ENCODE peak calls at places on chromosomes 6 and 20, in five cellular contexts. One of them, this sample, is unnamed.

GRCh38 chr20:20459726-20460125 is 91.8 kb downstream of the INSM1 start:
- DNase-seq in lung: no peak
- DNase-seq in psoas muscle: no peak
- DNase-seq in uterus: no peak
- DNase-seq in tibial nerve: no peak
- DNase-seq in this sample: no peak

GRCh38 chr6:1482381-1483166 is 93.2 kb downstream of the FOXF2 start:
- DNase-seq in uterus: no peak
- DNase-seq in psoas muscle: no peak
- DNase-seq in tibial nerve: no peak
- DNase-seq in lung: no peak
- DNase-seq in this sample: no peak

GRCh38 chr6:135324531-135324930 is 143.4 kb downstream of the MYB start:
- DNase-seq in lung: no peak
- DNase-seq in psoas muscle: no peak
- DNase-seq in uterus: no peak
- DNase-seq in tibial nerve: no peak
- DNase-seq in this sample: no peak

GRCh38 chr20:20364016-20364746 is 3.7 kb upstream of the INSM1 start:
- DNase-seq in psoas muscle: no peak
- DNase-seq in tibial nerve: no peak
- DNase-seq in uterus: no peak
- DNase-seq in lung: no peak
- DNase-seq in this sample: no peak

GRCh38 chr20:57195759-57196100 is 70.7 kb downstream of the BMP7 start:
- DNase-seq in tibial nerve: no peak
- DNase-seq in lung: no peak
- DNase-seq in uterus: no peak
- DNase-seq in psoas muscle: no peak
- DNase-seq in this sample: no peak

GRCh38 chr6:29516108-29516507 is 28.4 kb upstream of the MAS1L start:
- DNase-seq in lung: no peak
- DNase-seq in uterus: no peak
- DNase-seq in tibial nerve: no peak
- DNase-seq in psoas muscle: no peak
- DNase-seq in this sample: no peak

GRCh38 chr6:89970609-89971337 is 76.5 kb downstream of the GJA10 start:
- DNase-seq in tibial nerve: peak
- DNase-seq in uterus: no peak
- DNase-seq in psoas muscle: peak
- DNase-seq in lung: no peak
- DNase-seq in this sample: peak

GRCh38 chr6:4891171-4891570 is 112.7 kb downstream of the RPP40 start:
- DNase-seq in lung: no peak
- DNase-seq in uterus: no peak
- DNase-seq in tibial nerve: no peak
- DNase-seq in psoas muscle: no peak
- DNase-seq in this sample: no peak

GRCh38 chr6:119620846-119621570 is 271.4 kb upstream of the MAN1A1 start:
- DNase-seq in psoas muscle: no peak
- DNase-seq in lung: no peak
- DNase-seq in tibial nerve: no peak
- DNase-seq in uterus: no peak
- DNase-seq in this sample: no peak

GRCh38 chr6:77650098-77650663 is 2.7 kb upstream of the MEI4 start:
- DNase-seq in tibial nerve: no peak
- DNase-seq in lung: no peak
- DNase-seq in uterus: peak
- DNase-seq in psoas muscle: peak
- DNase-seq in this sample: no peak

GRCh38 chr6:170160628-170161611 is 130.0 kb downstream of the DLL1 start:
- DNase-seq in psoas muscle: no peak
- DNase-seq in lung: no peak
- DNase-seq in tibial nerve: no peak
- DNase-seq in uterus: no peak
- DNase-seq in this sample: no peak

GRCh38 chr6:37624606-37625574 is 72.8 kb downstream of the MDGA1 start:
- DNase-seq in tibial nerve: no peak
- DNase-seq in psoas muscle: peak
- DNase-seq in lung: peak
- DNase-seq in uterus: peak
- DNase-seq in this sample: no peak

GRCh38 chr6:36266913-36267644 is 2.8 kb upstream of the PNPLA1 start:
- DNase-seq in lung: no peak
- DNase-seq in psoas muscle: no peak
- DNase-seq in uterus: no peak
- DNase-seq in tibial nerve: no peak
- DNase-seq in this sample: no peak

GRCh38 chr20:53146201-53146891 is 174.2 kb downstream of the TSHZ2 start:
- DNase-seq in lung: no peak
- DNase-seq in tibial nerve: no peak
- DNase-seq in psoas muscle: no peak
- DNase-seq in uterus: no peak
- DNase-seq in this sample: no peak

GRCh38 chr6:46793138-46793537 is at the start of gene MEP1A:
- DNase-seq in lung: no peak
- DNase-seq in uterus: no peak
- DNase-seq in psoas muscle: no peak
- DNase-seq in tibial nerve: no peak
- DNase-seq in this sample: no peak

GRCh38 chr6:157449610-157450009 is 68.6 kb downstream of the ZDHHC14 start:
- DNase-seq in uterus: no peak
- DNase-seq in lung: no peak
- DNase-seq in psoas muscle: no peak
- DNase-seq in tibial nerve: no peak
- DNase-seq in this sample: no peak

GRCh38 chr20:8305449-8305978 is 173.4 kb downstream of the PLCB1 start:
- DNase-seq in uterus: no peak
- DNase-seq in tibial nerve: peak
- DNase-seq in lung: peak
- DNase-seq in psoas muscle: peak
- DNase-seq in this sample: peak

GRCh38 chr6:100918152-100918551 is 37.0 kb upstream of the ASCC3 start:
- DNase-seq in uterus: no peak
- DNase-seq in psoas muscle: no peak
- DNase-seq in tibial nerve: no peak
- DNase-seq in lung: no peak
- DNase-seq in this sample: no peak

GRCh38 chr6:5142915-5143314 is 57.8 kb downstream of the PPP1R3G start:
- DNase-seq in lung: no peak
- DNase-seq in psoas muscle: no peak
- DNase-seq in uterus: no peak
- DNase-seq in tibial nerve: no peak
- DNase-seq in this sample: no peak

GRCh38 chr6:12580296-12580695 is 136.3 kb upstream of the PHACTR1 start:
- DNase-seq in lung: no peak
- DNase-seq in uterus: no peak
- DNase-seq in psoas muscle: no peak
- DNase-seq in tibial nerve: no peak
- DNase-seq in this sample: no peak

GRCh38 chr6:133817460-133818047 is 71.4 kb upstream of the TCF21 start:
- DNase-seq in uterus: no peak
- DNase-seq in psoas muscle: no peak
- DNase-seq in tibial nerve: no peak
- DNase-seq in lung: no peak
- DNase-seq in this sample: no peak

GRCh38 chr6:105594272-105594671 is 191.4 kb upstream of the PREP start:
- DNase-seq in lung: no peak
- DNase-seq in psoas muscle: no peak
- DNase-seq in tibial nerve: no peak
- DNase-seq in uterus: no peak
- DNase-seq in this sample: no peak

GRCh38 chr20:50805349-50805684 is 10.5 kb downstream of the BCAS4 start:
- DNase-seq in tibial nerve: no peak
- DNase-seq in psoas muscle: no peak
- DNase-seq in lung: no peak
- DNase-seq in uterus: no peak
- DNase-seq in this sample: no peak

GRCh38 chr6:25041676-25042598 is 106.2 kb upstream of the RIPOR2 start:
- DNase-seq in lung: no peak
- DNase-seq in tibial nerve: no peak
- DNase-seq in uterus: no peak
- DNase-seq in psoas muscle: no peak
- DNase-seq in this sample: no peak

GRCh38 chr20:31606928-31607639 is 2.0 kb downstream of the ID1 start:
- DNase-seq in psoas muscle: peak
- DNase-seq in tibial nerve: no peak
- DNase-seq in lung: peak
- DNase-seq in uterus: no peak
- DNase-seq in this sample: no peak

GRCh38 chr6:38483526-38483925 is 156.2 kb downstream of the BTBD9 start:
- DNase-seq in lung: no peak
- DNase-seq in tibial nerve: no peak
- DNase-seq in psoas muscle: no peak
- DNase-seq in uterus: no peak
- DNase-seq in this sample: no peak

DNA sequence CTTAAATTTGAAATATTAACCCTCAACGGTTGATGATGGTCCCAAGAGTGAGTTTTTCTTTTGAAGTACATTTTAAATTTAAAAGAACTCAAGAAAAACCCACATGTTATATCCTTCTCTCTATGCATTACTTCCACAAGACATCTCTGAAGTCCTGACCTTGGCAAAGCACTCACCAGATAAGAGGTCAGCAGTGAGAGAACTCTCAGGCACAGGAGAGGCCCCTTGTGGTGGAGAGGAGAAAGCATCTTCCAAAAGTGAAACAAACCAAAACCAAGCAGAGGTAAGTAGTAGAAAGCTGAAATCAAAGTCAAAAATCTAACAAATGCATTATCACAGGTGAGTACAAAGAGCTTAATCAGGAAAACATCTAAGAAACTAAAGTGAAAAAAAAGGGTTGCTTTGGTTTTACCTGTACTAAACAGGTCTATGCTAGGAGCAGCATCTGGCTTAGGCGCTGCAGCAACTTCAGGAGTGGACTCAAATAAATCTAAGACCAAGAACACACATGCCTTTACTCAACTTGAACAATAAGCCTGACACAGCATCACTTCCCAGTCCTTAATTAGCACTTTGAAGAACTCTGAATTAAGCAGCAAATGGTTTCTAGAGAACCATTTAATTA is 80.5 kb downstream of the PRSS35 start:
- DNase-seq in uterus: no peak
- DNase-seq in psoas muscle: no peak
- DNase-seq in lung: no peak
- DNase-seq in tibial nerve: no peak
- DNase-seq in this sample: no peak
- TF ChIP-seq CTCF in uterus: no peak
- TF ChIP-seq CTCF in psoas muscle: peak
- TF ChIP-seq CTCF in lung: no peak
- TF ChIP-seq CTCF in tibial nerve: no peak
- TF ChIP-seq CTCF in this sample: no peak

GRCh38 chr20:5065489-5066383 is 54.0 kb downstream of the PCNA start:
- DNase-seq in lung: peak
- DNase-seq in tibial nerve: no peak
- DNase-seq in psoas muscle: peak
- DNase-seq in uterus: peak
- DNase-seq in this sample: peak
- TF ChIP-seq CTCF in lung: no peak
- TF ChIP-seq CTCF in tibial nerve: no peak
- TF ChIP-seq CTCF in psoas muscle: no peak
- TF ChIP-seq CTCF in uterus: no peak
- TF ChIP-seq CTCF in this sample: no peak

DNA sequence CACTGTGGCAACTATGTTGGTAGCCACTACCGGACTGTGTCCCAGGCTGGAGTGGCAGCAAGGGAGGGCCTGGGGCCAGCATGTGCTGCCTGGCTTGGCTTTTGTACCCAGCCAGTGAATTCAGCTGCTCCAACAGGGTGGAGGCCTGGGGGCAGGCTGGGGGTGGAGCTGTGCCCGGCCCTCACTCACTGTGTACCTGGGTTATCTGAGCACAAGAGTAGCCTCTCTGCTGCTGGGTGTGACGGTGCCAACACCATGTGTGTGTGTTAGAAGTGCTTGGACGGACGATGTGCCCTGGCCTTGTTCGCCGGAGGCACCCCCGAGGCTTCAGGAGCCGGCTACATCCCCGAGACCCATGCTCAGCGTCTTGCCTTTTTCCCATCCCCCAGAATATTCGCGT is 49.2 kb downstream of the EFCAB8 start:
- DNase-seq in uterus: no peak
- DNase-seq in lung: no peak
- DNase-seq in tibial nerve: no peak
- DNase-seq in psoas muscle: no peak
- DNase-seq in this sample: no peak
- TF ChIP-seq CTCF in uterus: no peak
- TF ChIP-seq CTCF in lung: no peak
- TF ChIP-seq CTCF in tibial nerve: no peak
- TF ChIP-seq CTCF in psoas muscle: no peak
- TF ChIP-seq CTCF in this sample: no peak

GRCh38 chr6:130313206-130313605 is 52.6 kb upstream of the TMEM200A start:
- DNase-seq in lung: no peak
- DNase-seq in tibial nerve: no peak
- DNase-seq in uterus: no peak
- DNase-seq in psoas muscle: no peak
- DNase-seq in this sample: no peak
- TF ChIP-seq CTCF in lung: no peak
- TF ChIP-seq CTCF in tibial nerve: no peak
- TF ChIP-seq CTCF in uterus: no peak
- TF ChIP-seq CTCF in psoas muscle: no peak
- TF ChIP-seq CTCF in this sample: no peak

This sample was measured in ascending aorta.